ENCODE peak calls at places on chromosomes 12 and 14, in five cellular contexts. One of them, this sample, is unnamed.

GRCh38 chr12:48489012-48489411 is 6.7 kb downstream of the C12orf54 start:
- DNase-seq in central memory CD8-positive, alpha-beta T cell: no peak
- DNase-seq in H54: no peak
- DNase-seq in fibroblast of pulmonary artery: peak
- DNase-seq in HuH-7: no peak
- DNase-seq in this sample: no peak

GRCh38 chr14:90608925-90609324 is 207.3 kb downstream of the TTC7B start:
- DNase-seq in central memory CD8-positive, alpha-beta T cell: no peak
- DNase-seq in H54: no peak
- DNase-seq in HuH-7: no peak
- DNase-seq in fibroblast of pulmonary artery: no peak
- DNase-seq in this sample: no peak

GRCh38 chr12:81800298-81801148 is 41.4 kb upstream of the PPFIA2 start:
- DNase-seq in fibroblast of pulmonary artery: peak
- DNase-seq in central memory CD8-positive, alpha-beta T cell: no peak
- DNase-seq in H54: no peak
- DNase-seq in HuH-7: no peak
- DNase-seq in this sample: no peak

GRCh38 chr14:29648045-29648444 is 279.6 kb downstream of the PRKD1 start:
- DNase-seq in HuH-7: no peak
- DNase-seq in H54: no peak
- DNase-seq in central memory CD8-positive, alpha-beta T cell: no peak
- DNase-seq in fibroblast of pulmonary artery: peak
- DNase-seq in this sample: no peak

GRCh38 chr12:125110641-125111360 is 45.6 kb downstream of the AACS start:
- DNase-seq in fibroblast of pulmonary artery: peak
- DNase-seq in central memory CD8-positive, alpha-beta T cell: no peak
- DNase-seq in H54: no peak
- DNase-seq in HuH-7: no peak
- DNase-seq in this sample: no peak

GRCh38 chr12:114955414-114956014 is 271.5 kb upstream of the TBX3 start:
- DNase-seq in HuH-7: no peak
- DNase-seq in central memory CD8-positive, alpha-beta T cell: no peak
- DNase-seq in H54: no peak
- DNase-seq in fibroblast of pulmonary artery: peak
- DNase-seq in this sample: no peak

GRCh38 chr12:124828264-124829007 is 35.2 kb downstream of the SCARB1 start:
- DNase-seq in HuH-7: peak
- DNase-seq in central memory CD8-positive, alpha-beta T cell: no peak
- DNase-seq in fibroblast of pulmonary artery: no peak
- DNase-seq in H54: peak
- DNase-seq in this sample: peak

GRCh38 chr14:93047661-93048060 is 68.1 kb downstream of the ITPK1 start:
- DNase-seq in HuH-7: no peak
- DNase-seq in H54: no peak
- DNase-seq in fibroblast of pulmonary artery: peak
- DNase-seq in central memory CD8-positive, alpha-beta T cell: no peak
- DNase-seq in this sample: no peak

GRCh38 chr12:990308-990648 is 745 bp upstream of the ERC1 start:
- DNase-seq in fibroblast of pulmonary artery: peak
- DNase-seq in H54: no peak
- DNase-seq in central memory CD8-positive, alpha-beta T cell: no peak
- DNase-seq in HuH-7: peak
- DNase-seq in this sample: no peak

GRCh38 chr14:72792051-72792788 is 101.7 kb downstream of the DPF3 start:
- DNase-seq in fibroblast of pulmonary artery: no peak
- DNase-seq in H54: no peak
- DNase-seq in HuH-7: no peak
- DNase-seq in central memory CD8-positive, alpha-beta T cell: no peak
- DNase-seq in this sample: no peak

GRCh38 chr14:96390965-96391292 is 999 bp upstream of the AK7 start:
- DNase-seq in fibroblast of pulmonary artery: no peak
- DNase-seq in HuH-7: no peak
- DNase-seq in H54: no peak
- DNase-seq in central memory CD8-positive, alpha-beta T cell: no peak
- DNase-seq in this sample: no peak

GRCh38 chr12:108806350-108806749 is 51.0 kb downstream of the SSH1 start:
- DNase-seq in H54: no peak
- DNase-seq in fibroblast of pulmonary artery: no peak
- DNase-seq in HuH-7: no peak
- DNase-seq in central memory CD8-positive, alpha-beta T cell: no peak
- DNase-seq in this sample: no peak

GRCh38 chr14:100372357-100373048 is 49.4 kb downstream of the SLC25A47 start:
- DNase-seq in central memory CD8-positive, alpha-beta T cell: no peak
- DNase-seq in HuH-7: no peak
- DNase-seq in fibroblast of pulmonary artery: no peak
- DNase-seq in H54: no peak
- DNase-seq in this sample: no peak

GRCh38 chr12:127083028-127083949 is 1183.7 kb upstream of the TMEM132C start:
- DNase-seq in H54: peak
- DNase-seq in HuH-7: peak
- DNase-seq in fibroblast of pulmonary artery: peak
- DNase-seq in central memory CD8-positive, alpha-beta T cell: no peak
- DNase-seq in this sample: no peak

GRCh38 chr14:59969319-59969718 is 49.4 kb downstream of the LRRC9 start:
- DNase-seq in H54: no peak
- DNase-seq in central memory CD8-positive, alpha-beta T cell: no peak
- DNase-seq in fibroblast of pulmonary artery: peak
- DNase-seq in HuH-7: no peak
- DNase-seq in this sample: peak

GRCh38 chr12:12018454-12018853 is 52.3 kb upstream of the BCL2L14 start:
- DNase-seq in HuH-7: no peak
- DNase-seq in fibroblast of pulmonary artery: peak
- DNase-seq in H54: no peak
- DNase-seq in central memory CD8-positive, alpha-beta T cell: no peak
- DNase-seq in this sample: no peak

GRCh38 chr14:90893510-90893909 is 77.3 kb upstream of the TTC7B start:
- DNase-seq in HuH-7: no peak
- DNase-seq in fibroblast of pulmonary artery: no peak
- DNase-seq in H54: no peak
- DNase-seq in central memory CD8-positive, alpha-beta T cell: no peak
- DNase-seq in this sample: no peak

GRCh38 chr14:55398679-55399078 is 13.0 kb downstream of the ATG14 start:
- DNase-seq in fibroblast of pulmonary artery: peak
- DNase-seq in central memory CD8-positive, alpha-beta T cell: no peak
- DNase-seq in HuH-7: no peak
- DNase-seq in H54: peak
- DNase-seq in this sample: peak

GRCh38 chr12:132310181-132311040 is 19.0 kb downstream of the GALNT9 start:
- DNase-seq in fibroblast of pulmonary artery: peak
- DNase-seq in HuH-7: no peak
- DNase-seq in central memory CD8-positive, alpha-beta T cell: no peak
- DNase-seq in H54: no peak
- DNase-seq in this sample: no peak

GRCh38 chr14:104661086-104661485 is 28.3 kb upstream of the INF2 start:
- DNase-seq in H54: no peak
- DNase-seq in HuH-7: no peak
- DNase-seq in fibroblast of pulmonary artery: no peak
- DNase-seq in central memory CD8-positive, alpha-beta T cell: no peak
- DNase-seq in this sample: no peak

GRCh38 chr14:23366163-23366921 is 1.4 kb upstream of the EFS start:
- DNase-seq in central memory CD8-positive, alpha-beta T cell: no peak
- DNase-seq in HuH-7: no peak
- DNase-seq in fibroblast of pulmonary artery: peak
- DNase-seq in H54: no peak
- DNase-seq in this sample: no peak

GRCh38 chr12:106309671-106310313 is 7.3 kb downstream of the TCP11L2 start:
- DNase-seq in H54: peak
- DNase-seq in central memory CD8-positive, alpha-beta T cell: no peak
- DNase-seq in HuH-7: no peak
- DNase-seq in fibroblast of pulmonary artery: peak
- DNase-seq in this sample: no peak

GRCh38 chr12:42130670-42131402 is 13.8 kb downstream of the GXYLT1 start:
- DNase-seq in HuH-7: no peak
- DNase-seq in central memory CD8-positive, alpha-beta T cell: no peak
- DNase-seq in fibroblast of pulmonary artery: peak
- DNase-seq in H54: no peak
- DNase-seq in this sample: no peak

GRCh38 chr14:105376521-105377440 is 21.6 kb upstream of the TEX22 start:
- DNase-seq in HuH-7: no peak
- DNase-seq in H54: no peak
- DNase-seq in fibroblast of pulmonary artery: no peak
- DNase-seq in central memory CD8-positive, alpha-beta T cell: no peak
- DNase-seq in this sample: no peak

GRCh38 chr12:121069206-121069605 is 30.2 kb upstream of the OASL start:
- DNase-seq in H54: no peak
- DNase-seq in fibroblast of pulmonary artery: no peak
- DNase-seq in central memory CD8-positive, alpha-beta T cell: no peak
- DNase-seq in HuH-7: no peak
- DNase-seq in this sample: no peak

GRCh38 chr12:22670762-22671161 is 45.8 kb downstream of the ETNK1 start:
- DNase-seq in H54: no peak
- DNase-seq in central memory CD8-positive, alpha-beta T cell: no peak
- DNase-seq in HuH-7: no peak
- DNase-seq in fibroblast of pulmonary artery: peak
- DNase-seq in this sample: no peak

GRCh38 chr12:1369460-1369859 is 224.9 kb downstream of the FBXL14 start:
- DNase-seq in central memory CD8-positive, alpha-beta T cell: no peak
- DNase-seq in HuH-7: no peak
- DNase-seq in fibroblast of pulmonary artery: no peak
- DNase-seq in H54: no peak
- DNase-seq in this sample: no peak

GRCh38 chr12:75959060-75959459 is 72.5 kb downstream of the PHLDA1 start:
- DNase-seq in H54: no peak
- DNase-seq in fibroblast of pulmonary artery: no peak
- DNase-seq in HuH-7: no peak
- DNase-seq in central memory CD8-positive, alpha-beta T cell: no peak
- DNase-seq in this sample: no peak

GRCh38 chr12:89349814-89350213 is 2.5 kb downstream of the DUSP6 start:
- DNase-seq in fibroblast of pulmonary artery: peak
- DNase-seq in H54: peak
- DNase-seq in central memory CD8-positive, alpha-beta T cell: no peak
- DNase-seq in HuH-7: no peak
- DNase-seq in this sample: no peak

GRCh38 chr14:63045234-63045611 is at the start of gene KCNH5:
- DNase-seq in H54: no peak
- DNase-seq in HuH-7: peak
- DNase-seq in central memory CD8-positive, alpha-beta T cell: no peak
- DNase-seq in fibroblast of pulmonary artery: peak
- DNase-seq in this sample: no peak

GRCh38 chr14:49896956-49897355 is 4.1 kb downstream of the ARF6 start:
- DNase-seq in H54: no peak
- DNase-seq in fibroblast of pulmonary artery: no peak
- DNase-seq in central memory CD8-positive, alpha-beta T cell: no peak
- DNase-seq in HuH-7: no peak
- DNase-seq in this sample: no peak

GRCh38 chr12:19967001-19967400 is 401.3 kb upstream of the PDE3A start:
- DNase-seq in H54: no peak
- DNase-seq in central memory CD8-positive, alpha-beta T cell: no peak
- DNase-seq in HuH-7: no peak
- DNase-seq in fibroblast of pulmonary artery: peak
- DNase-seq in this sample: no peak

GRCh38 chr12:111066744-111067437 is 146.5 kb upstream of the MYL2 start:
- DNase-seq in HuH-7: no peak
- DNase-seq in central memory CD8-positive, alpha-beta T cell: no peak
- DNase-seq in fibroblast of pulmonary artery: no peak
- DNase-seq in H54: peak
- DNase-seq in this sample: no peak

GRCh38 chr12:48865141-48865440 is 579 bp downstream of the RND1 start:
- DNase-seq in fibroblast of pulmonary artery: no peak
- DNase-seq in H54: no peak
- DNase-seq in central memory CD8-positive, alpha-beta T cell: no peak
- DNase-seq in HuH-7: no peak
- DNase-seq in this sample: no peak

GRCh38 chr12:123160801-123161487 is 10.1 kb upstream of the PITPNM2 start:
- DNase-seq in central memory CD8-positive, alpha-beta T cell: no peak
- DNase-seq in fibroblast of pulmonary artery: peak
- DNase-seq in HuH-7: no peak
- DNase-seq in H54: no peak
- DNase-seq in this sample: no peak

GRCh38 chr14:39266589-39266870 is 32.8 kb downstream of the MIA2 start:
- DNase-seq in central memory CD8-positive, alpha-beta T cell: no peak
- DNase-seq in H54: peak
- DNase-seq in fibroblast of pulmonary artery: peak
- DNase-seq in HuH-7: peak
- DNase-seq in this sample: no peak